ENCODE peak calls at places on chromosome 5, in seven cellular contexts. D is hepatocyte; H is brain microvascular endothelial cell; M is midbrain; G is stimulated activated CD4-positive, alpha-beta T cell treated with anti-CD3 and anti-CD28 coated beads, Interleukin-4, amount 100 ng/mL, for 1 hour; B is mammary epithelial cell; V is WERI-Rb-1. A is an unnamed sample.

GRCh38 chr5:39599721-39600431 is 175.1 kb upstream of the DAB2 start:
- DNase-seq in D (peak), H (peak), M (no peak), G (no peak), B (peak), V (no peak), A (no peak)

GRCh38 chr5:53819482-53819881 is 259.0 kb downstream of the NDUFS4 start:
- DNase-seq in D (no peak), H (no peak), M (no peak), G (no peak), B (no peak), V (no peak), A (no peak)

GRCh38 chr5:80745490-80745889 is 90.7 kb upstream of the DHFR start:
- DNase-seq in D (no peak), H (peak), M (no peak), G (no peak), B (peak), V (no peak), A (no peak)

GRCh38 chr5:39905356-39905755 is 480.6 kb upstream of the DAB2 start:
- DNase-seq in D (no peak), H (no peak), M (no peak), G (no peak), B (no peak), V (no peak), A (no peak)

GRCh38 chr5:11853796-11854195 is 50.5 kb downstream of the CTNND2 start:
- DNase-seq in D (no peak), H (no peak), M (no peak), G (no peak), B (no peak), V (no peak), A (no peak)

GRCh38 chr5:77798448-77798847 is 22.3 kb upstream of the TBCA start:
- DNase-seq in D (no peak), H (no peak), M (peak), G (no peak), B (no peak), V (no peak), A (no peak)

GRCh38 chr5:127506616-127507015 is 10.8 kb upstream of the PRRC1 start:
- DNase-seq in D (no peak), H (no peak), M (no peak), G (no peak), B (no peak), V (no peak), A (no peak)

GRCh38 chr5:163509288-163510040 is 4.0 kb downstream of the MAT2B start:
- DNase-seq in D (peak), H (peak), M (no peak), G (no peak), B (peak), V (no peak), A (no peak)

GRCh38 chr5:26553079-26553478 is 485.3 kb downstream of the CDH9 start:
- DNase-seq in D (no peak), H (no peak), M (no peak), G (no peak), B (no peak), V (no peak), A (no peak)

GRCh38 chr5:98769006-98769255 is 4.5 kb upstream of the RGMB start:
- DNase-seq in D (peak), H (no peak), M (no peak), G (peak), B (no peak), V (peak), A (no peak)

GRCh38 chr5:133751846-133752245 is 139.5 kb upstream of the FSTL4 start:
- DNase-seq in D (no peak), H (no peak), M (no peak), G (no peak), B (no peak), V (peak), A (no peak)

GRCh38 chr5:60978968-60979367 is 34.0 kb downstream of the NDUFAF2 start:
- DNase-seq in D (peak), H (no peak), M (no peak), G (no peak), B (no peak), V (no peak), A (no peak)

GRCh38 chr5:80653497-80653896 is 955 bp upstream of the MSH3 start:
- DNase-seq in D (no peak), H (no peak), M (no peak), G (no peak), B (no peak), V (no peak), A (no peak)

GRCh38 chr5:73858054-73858453 is 232.1 kb downstream of the ARHGEF28 start:
- DNase-seq in D (no peak), H (no peak), M (no peak), G (no peak), B (no peak), V (no peak), A (no peak)

GRCh38 chr5:4907636-4908035 is 232.5 kb upstream of the ADAMTS16 start:
- DNase-seq in D (no peak), H (no peak), M (no peak), G (no peak), B (no peak), V (no peak), A (no peak)

GRCh38 chr5:75651575-75651974 is 40.3 kb downstream of the ANKDD1B start:
- DNase-seq in D (no peak), H (no peak), M (no peak), G (no peak), B (no peak), V (no peak), A (no peak)

GRCh38 chr5:132225165-132226032 is 2.3 kb downstream of the P4HA2 start:
- DNase-seq in D (peak), H (peak), M (no peak), G (peak), B (peak), V (peak), A (no peak)

GRCh38 chr5:143147382-143147781 is 256.1 kb downstream of the NR3C1 start:
- DNase-seq in D (no peak), H (no peak), M (no peak), G (no peak), B (no peak), V (no peak), A (no peak)

GRCh38 chr5:154380263-154380662 is 65.5 kb upstream of the SAP30L start:
- DNase-seq in D (no peak), H (no peak), M (no peak), G (no peak), B (no peak), V (no peak), A (no peak)

GRCh38 chr5:113095831-113096230 is 119.2 kb downstream of the DCP2 start:
- DNase-seq in D (no peak), H (no peak), M (no peak), G (no peak), B (no peak), V (no peak), A (no peak)

GRCh38 chr5:143277536-143277935 is 126.0 kb downstream of the NR3C1 start:
- DNase-seq in D (no peak), H (no peak), M (no peak), G (no peak), B (no peak), V (no peak), A (no peak)

GRCh38 chr5:95771109-95771708 is 40.1 kb downstream of the RHOBTB3 start:
- DNase-seq in D (peak), H (no peak), M (no peak), G (no peak), B (peak), V (no peak), A (no peak)

GRCh38 chr5:116660929-116661328 is 86.3 kb upstream of the SEMA6A start:
- DNase-seq in D (no peak), H (no peak), M (no peak), G (no peak), B (no peak), V (no peak), A (no peak)

GRCh38 chr5:89844548-89844947 is 565.0 kb downstream of the CETN3 start:
- DNase-seq in D (no peak), H (no peak), M (no peak), G (no peak), B (no peak), V (no peak), A (no peak)